ENCODE peak calls at places on chromosomes 16 and 17, in five cellular contexts. One of them, this sample, is unnamed.

GRCh38 chr16:31258366-31258765 is 1.4 kb upstream of the ITGAM start:
- DNase-seq in NCI-H510A treated with DMSO at 0.1 percent for 48 hours: no peak
- DNase-seq in NCI-H1105 treated with DMSO at 0.1 percent for 48 hours: no peak
- DNase-seq in mammary epithelial cell: no peak
- DNase-seq in C1 segment of cervical spinal cord: no peak
- DNase-seq in this sample: no peak

GRCh38 chr16:2159052-2159838 is 3.7 kb downstream of the TRAF7 start:
- DNase-seq in NCI-H510A treated with DMSO at 0.1 percent for 48 hours: no peak
- DNase-seq in NCI-H1105 treated with DMSO at 0.1 percent for 48 hours: no peak
- DNase-seq in mammary epithelial cell: no peak
- DNase-seq in C1 segment of cervical spinal cord: no peak
- DNase-seq in this sample: no peak

GRCh38 chr16:7236824-7237410 is 95.7 kb upstream of the RBFOX1 start:
- DNase-seq in NCI-H510A treated with DMSO at 0.1 percent for 48 hours: no peak
- DNase-seq in NCI-H1105 treated with DMSO at 0.1 percent for 48 hours: no peak
- DNase-seq in mammary epithelial cell: no peak
- DNase-seq in C1 segment of cervical spinal cord: no peak
- DNase-seq in this sample: no peak

GRCh38 chr17:50474523-50474922 is 4.1 kb upstream of the RSAD1 start:
- DNase-seq in NCI-H510A treated with DMSO at 0.1 percent for 48 hours: no peak
- DNase-seq in NCI-H1105 treated with DMSO at 0.1 percent for 48 hours: no peak
- DNase-seq in mammary epithelial cell: no peak
- DNase-seq in C1 segment of cervical spinal cord: no peak
- DNase-seq in this sample: no peak

GRCh38 chr17:56929362-56929969 is 15.6 kb upstream of the TRIM25 start:
- DNase-seq in NCI-H510A treated with DMSO at 0.1 percent for 48 hours: no peak
- DNase-seq in NCI-H1105 treated with DMSO at 0.1 percent for 48 hours: no peak
- DNase-seq in mammary epithelial cell: no peak
- DNase-seq in C1 segment of cervical spinal cord: no peak
- DNase-seq in this sample: no peak

GRCh38 chr17:4104506-4104905 is 38.3 kb downstream of the ZZEF1 start:
- DNase-seq in NCI-H510A treated with DMSO at 0.1 percent for 48 hours: no peak
- DNase-seq in NCI-H1105 treated with DMSO at 0.1 percent for 48 hours: no peak
- DNase-seq in mammary epithelial cell: no peak
- DNase-seq in C1 segment of cervical spinal cord: no peak
- DNase-seq in this sample: no peak

GRCh38 chr16:57732011-57732410 is 3.6 kb upstream of the KATNB1 start:
- DNase-seq in NCI-H510A treated with DMSO at 0.1 percent for 48 hours: no peak
- DNase-seq in NCI-H1105 treated with DMSO at 0.1 percent for 48 hours: no peak
- DNase-seq in mammary epithelial cell: no peak
- DNase-seq in C1 segment of cervical spinal cord: no peak
- DNase-seq in this sample: no peak

GRCh38 chr17:45974916-45975630 is 24.0 kb upstream of the STH start:
- DNase-seq in NCI-H510A treated with DMSO at 0.1 percent for 48 hours: no peak
- DNase-seq in NCI-H1105 treated with DMSO at 0.1 percent for 48 hours: no peak
- DNase-seq in mammary epithelial cell: no peak
- DNase-seq in C1 segment of cervical spinal cord: no peak
- DNase-seq in this sample: no peak

GRCh38 chr17:48637323-48638260 is 11.4 kb upstream of the HOXB9 start:
- DNase-seq in NCI-H510A treated with DMSO at 0.1 percent for 48 hours: no peak
- DNase-seq in NCI-H1105 treated with DMSO at 0.1 percent for 48 hours: no peak
- DNase-seq in mammary epithelial cell: peak; percentile 74
- DNase-seq in C1 segment of cervical spinal cord: no peak
- DNase-seq in this sample: no peak

GRCh38 chr17:81741594-81742452 is 29.7 kb downstream of the SLC25A10 start:
- DNase-seq in NCI-H510A treated with DMSO at 0.1 percent for 48 hours: no peak
- DNase-seq in NCI-H1105 treated with DMSO at 0.1 percent for 48 hours: no peak
- DNase-seq in mammary epithelial cell: no peak
- DNase-seq in C1 segment of cervical spinal cord: no peak
- DNase-seq in this sample: no peak

GRCh38 chr16:30025574-30025973 is 2.6 kb downstream of the C16orf92 start:
- DNase-seq in NCI-H510A treated with DMSO at 0.1 percent for 48 hours: no peak
- DNase-seq in NCI-H1105 treated with DMSO at 0.1 percent for 48 hours: no peak
- DNase-seq in mammary epithelial cell: no peak
- DNase-seq in C1 segment of cervical spinal cord: no peak
- DNase-seq in this sample: no peak

GRCh38 chr17:69654981-69655581 is 240.6 kb downstream of the MAP2K6 start:
- DNase-seq in NCI-H510A treated with DMSO at 0.1 percent for 48 hours: no peak
- DNase-seq in NCI-H1105 treated with DMSO at 0.1 percent for 48 hours: no peak
- DNase-seq in mammary epithelial cell: peak; percentile 72
- DNase-seq in C1 segment of cervical spinal cord: no peak
- DNase-seq in this sample: no peak

GRCh38 chr17:83124871-83125514 is 45.6 kb downstream of the METRNL start:
- DNase-seq in NCI-H510A treated with DMSO at 0.1 percent for 48 hours: no peak
- DNase-seq in NCI-H1105 treated with DMSO at 0.1 percent for 48 hours: peak; percentile 11
- DNase-seq in mammary epithelial cell: no peak
- DNase-seq in C1 segment of cervical spinal cord: no peak
- DNase-seq in this sample: no peak

GRCh38 chr17:47239663-47240374 is 13.8 kb upstream of the ITGB3 start:
- DNase-seq in NCI-H510A treated with DMSO at 0.1 percent for 48 hours: peak; percentile 30
- DNase-seq in NCI-H1105 treated with DMSO at 0.1 percent for 48 hours: peak; percentile 51
- DNase-seq in mammary epithelial cell: peak; percentile 96
- DNase-seq in C1 segment of cervical spinal cord: no peak
- DNase-seq in this sample: peak; percentile 32

GRCh38 chr16:2003827-2004641 is 5.6 kb downstream of the ZNF598 start:
- DNase-seq in NCI-H510A treated with DMSO at 0.1 percent for 48 hours: peak; percentile 68
- DNase-seq in NCI-H1105 treated with DMSO at 0.1 percent for 48 hours: peak; percentile 78
- DNase-seq in mammary epithelial cell: peak; percentile 66
- DNase-seq in C1 segment of cervical spinal cord: peak; percentile 11
- DNase-seq in this sample: peak; percentile 95

GRCh38 chr17:82767041-82767754 is 15.3 kb downstream of the TBCD start:
- DNase-seq in NCI-H510A treated with DMSO at 0.1 percent for 48 hours: no peak
- DNase-seq in NCI-H1105 treated with DMSO at 0.1 percent for 48 hours: no peak
- DNase-seq in mammary epithelial cell: peak; percentile 30
- DNase-seq in C1 segment of cervical spinal cord: no peak
- DNase-seq in this sample: peak; percentile 51

GRCh38 chr16:65876200-65876498 is 490.3 kb upstream of the CDH5 start:
- DNase-seq in NCI-H510A treated with DMSO at 0.1 percent for 48 hours: no peak
- DNase-seq in NCI-H1105 treated with DMSO at 0.1 percent for 48 hours: no peak
- DNase-seq in mammary epithelial cell: no peak
- DNase-seq in C1 segment of cervical spinal cord: no peak
- DNase-seq in this sample: no peak

GRCh38 chr17:77736207-77736600 is 222.3 kb upstream of the TNRC6C start:
- DNase-seq in NCI-H510A treated with DMSO at 0.1 percent for 48 hours: peak; percentile 85
- DNase-seq in NCI-H1105 treated with DMSO at 0.1 percent for 48 hours: peak; percentile 32
- DNase-seq in mammary epithelial cell: no peak
- DNase-seq in C1 segment of cervical spinal cord: no peak
- DNase-seq in this sample: peak; percentile 58